ENCODE peak calls at places on chromosomes 13 and 19, in nine cellular contexts. A is Ammon's horn, Z is heart right ventricle, B is left kidney, O is osteoblast, E is GM10248, U is heart left ventricle, L is T-cell, Y is MV-4-11. P is an unnamed sample.

GRCh38 chr19:47241919-47242644 is 11.1 kb upstream of the BBC3 start:
- DNase-seq in A (no peak), Z (no peak), B (no peak), O (peak; percentile 62), E (peak; percentile 9), U (no peak), L (no peak), Y (no peak), P (no peak)

GRCh38 chr19:1864480-1865171 is 1.2 kb upstream of the KLF16 start:
- DNase-seq in A (peak; percentile 72), Z (peak; percentile 76), B (peak; percentile 80), O (peak; percentile 99), E (peak; percentile 86), U (peak; percentile 84), L (no peak), Y (peak; percentile 72), P (peak; percentile 59)

GRCh38 chr13:30720470-30720869 is 14.9 kb upstream of the ALOX5AP start:
- DNase-seq in A (no peak), Z (no peak), B (no peak), O (peak; percentile 50), E (peak; percentile 57), U (no peak), L (no peak), Y (peak; percentile 98), P (peak; percentile 70)

GRCh38 chr19:35123573-35123972 is 8.0 kb downstream of the FXYD3 start:
- DNase-seq in A (no peak), Z (no peak), B (no peak), O (peak; percentile 92), E (no peak), U (no peak), L (no peak), Y (no peak), P (peak; percentile 73)

GRCh38 chr19:17775245-17775927 is 19.6 kb upstream of the B3GNT3 start:
- DNase-seq in A (no peak), Z (no peak), B (no peak), O (peak; percentile 90), E (no peak), U (no peak), L (no peak), Y (peak; percentile 36), P (peak; percentile 9)

GRCh38 chr19:12788682-12789097 is 2.6 kb upstream of the JUNB start:
- DNase-seq in A (peak; percentile 76), Z (peak; percentile 92), B (peak; percentile 86), O (peak; percentile 95), E (peak; percentile 78), U (peak; percentile 91), L (peak; percentile 47), Y (peak; percentile 55), P (peak; percentile 72)

GRCh38 chr19:19387108-19387507 is 18.4 kb upstream of the GATAD2A start:
- DNase-seq in A (no peak), Z (no peak), B (no peak), O (no peak), E (no peak), U (no peak), L (no peak), Y (no peak), P (no peak)

GRCh38 chr19:5001547-5002131 is 32.7 kb downstream of the KDM4B start:
- DNase-seq in A (peak; percentile 56), Z (no peak), B (no peak), O (peak; percentile 58), E (peak; percentile 58), U (no peak), L (peak; percentile 15), Y (peak; percentile 58), P (peak; percentile 88)

GRCh38 chr13:40275636-40276035 is 390.8 kb downstream of the FOXO1 start:
- DNase-seq in A (no peak), Z (no peak), B (no peak), O (peak; percentile 73), E (no peak), U (no peak), L (no peak), Y (no peak), P (peak; percentile 18)

GRCh38 chr13:63842102-63842501 is 2426.5 kb upstream of the PCDH20 start:
- DNase-seq in A (no peak), Z (no peak), B (no peak), O (no peak), E (no peak), U (no peak), L (no peak), Y (no peak), P (no peak)

GRCh38 chr19:54316746-54317107 is 3.8 kb upstream of the LILRA5 start:
- DNase-seq in A (no peak), Z (no peak), B (peak; percentile 27), O (no peak), E (no peak), U (no peak), L (no peak), Y (peak; percentile 86), P (no peak)

GRCh38 chr19:21626091-21626490 is 120.7 kb downstream of the ZNF429 start:
- DNase-seq in A (no peak), Z (no peak), B (no peak), O (no peak), E (no peak), U (no peak), L (no peak), Y (no peak), P (no peak)

GRCh38 chr13:48542581-48543341 is 9.9 kb upstream of the RCBTB2 start:
- DNase-seq in A (peak; percentile 64), Z (peak; percentile 70), B (peak; percentile 79), O (no peak), E (no peak), U (peak; percentile 64), L (no peak), Y (peak; percentile 22), P (peak; percentile 20)

GRCh38 chr19:7494416-7495098 is 5.7 kb upstream of the PEX11G start:
- DNase-seq in A (peak; percentile 96), Z (peak; percentile 38), B (peak; percentile 89), O (peak; percentile 87), E (peak; percentile 7), U (no peak), L (no peak), Y (no peak), P (no peak)

GRCh38 chr13:39815345-39816111 is 160.1 kb downstream of the COG6 start:
- DNase-seq in A (no peak), Z (no peak), B (no peak), O (no peak), E (no peak), U (no peak), L (no peak), Y (no peak), P (no peak)

GRCh38 chr19:48123907-48124675 is 13.5 kb upstream of the PLA2G4C start:
- DNase-seq in A (peak; percentile 53), Z (no peak), B (no peak), O (peak; percentile 87), E (peak; percentile 62), U (no peak), L (no peak), Y (no peak), P (peak; percentile 44)